ENCODE peak calls at places on chromosomes 13 and 19, in ten cellular contexts. X, V, L, J, U, F, N, E, P and W are unnamed samples.

GRCh38 chr19:3184847-3185481 is 766 bp upstream of the NCLN start:
- DNase-seq in X (no peak), V (peak; percentile 59), L (peak; percentile 57), J (peak; percentile 91), U (peak; percentile 82), F (no peak), N (no peak), E (no peak), P (no peak), W (peak; percentile 58)

GRCh38 chr19:46813570-46814358 is 25.4 kb upstream of the SLC1A5 start:
- DNase-seq in X (no peak), V (peak; percentile 46), L (peak; percentile 82), J (no peak), U (peak; percentile 66), F (no peak), N (no peak), E (peak; percentile 46), P (peak; percentile 37), W (no peak)

GRCh38 chr13:35826626-35827254 is 304.4 kb downstream of the DCLK1 start:
- DNase-seq in X (no peak), V (no peak), L (no peak), J (no peak), U (no peak), F (no peak), N (peak; percentile 35), E (no peak), P (no peak), W (no peak)

GRCh38 chr19:16295071-16295470 is 29.6 kb upstream of the KLF2 start:
- DNase-seq in X (no peak), V (no peak), L (no peak), J (no peak), U (no peak), F (no peak), N (no peak), E (no peak), P (peak; percentile 62), W (no peak)

GRCh38 chr13:94968040-94968756 is 255.9 kb upstream of the SOX21 start:
- DNase-seq in X (peak; percentile 37), V (no peak), L (no peak), J (no peak), U (no peak), F (no peak), N (peak; percentile 81), E (no peak), P (no peak), W (peak; percentile 76)

GRCh38 chr19:19745496-19746285 is 12.8 kb upstream of the ZNF14 start:
- DNase-seq in X (no peak), V (no peak), L (no peak), J (no peak), U (no peak), F (no peak), N (no peak), E (no peak), P (no peak), W (no peak)

GRCh38 chr13:41492432-41493267 is 35.3 kb downstream of the RGCC start:
- DNase-seq in X (no peak), V (peak; percentile 7), L (no peak), J (no peak), U (no peak), F (no peak), N (no peak), E (no peak), P (no peak), W (no peak)

GRCh38 chr13:31972453-31972852 is 59.1 kb upstream of the FRY start:
- DNase-seq in X (no peak), V (no peak), L (peak; percentile 11), J (no peak), U (no peak), F (no peak), N (no peak), E (no peak), P (no peak), W (no peak)

GRCh38 chr19:45171211-45171623 is 6.8 kb downstream of the TRAPPC6A start:
- DNase-seq in X (no peak), V (no peak), L (no peak), J (no peak), U (no peak), F (no peak), N (no peak), E (no peak), P (no peak), W (no peak)

GRCh38 chr13:27355894-27356293 is 68.5 kb upstream of the GTF3A start:
- DNase-seq in X (no peak), V (no peak), L (no peak), J (peak; percentile 44), U (no peak), F (no peak), N (peak; percentile 52), E (no peak), P (no peak), W (no peak)

GRCh38 chr19:46357846-46358583 is 11.1 kb downstream of the PPP5C start:
- DNase-seq in X (no peak), V (peak; percentile 70), L (no peak), J (no peak), U (no peak), F (no peak), N (no peak), E (no peak), P (peak; percentile 46), W (no peak)

GRCh38 chr19:40365613-40366401 is 17.3 kb downstream of the PLD3 start:
- DNase-seq in X (peak; percentile 24), V (peak; percentile 53), L (no peak), J (no peak), U (peak; percentile 50), F (no peak), N (peak; percentile 81), E (no peak), P (peak; percentile 43), W (peak; percentile 6)

GRCh38 chr19:55451522-55452380 is 8.7 kb upstream of the SHISA7 start:
- DNase-seq in X (peak; percentile 20), V (no peak), L (no peak), J (no peak), U (no peak), F (no peak), N (no peak), E (no peak), P (no peak), W (no peak)

GRCh38 chr13:28636078-28636477 is 22.9 kb upstream of the POMP start:
- DNase-seq in X (no peak), V (peak; percentile 78), L (no peak), J (no peak), U (no peak), F (no peak), N (no peak), E (no peak), P (peak; percentile 51), W (no peak)

GRCh38 chr13:110264685-110265275 is 42.2 kb downstream of the COL4A1 start:
- DNase-seq in X (no peak), V (no peak), L (no peak), J (no peak), U (no peak), F (no peak), N (no peak), E (no peak), P (no peak), W (no peak)

GRCh38 chr13:50132937-50133276 is 117.7 kb downstream of the KCNRG start:
- DNase-seq in X (no peak), V (no peak), L (no peak), J (no peak), U (no peak), F (no peak), N (no peak), E (no peak), P (no peak), W (no peak)

GRCh38 chr19:32662186-32662585 is 12.8 kb downstream of the ANKRD27 start:
- DNase-seq in X (no peak), V (peak; percentile 74), L (no peak), J (no peak), U (no peak), F (no peak), N (no peak), E (peak; percentile 27), P (peak; percentile 54), W (no peak)

GRCh38 chr19:47494211-47494547 is 10.2 kb upstream of the KPTN start:
- DNase-seq in X (no peak), V (no peak), L (no peak), J (peak; percentile 23), U (no peak), F (no peak), N (no peak), E (no peak), P (no peak), W (no peak)

GRCh38 chr19:57648336-57649003 is 15.5 kb downstream of the ZNF211 start:
- DNase-seq in X (no peak), V (no peak), L (peak; percentile 4), J (peak; percentile 42), U (no peak), F (no peak), N (no peak), E (no peak), P (no peak), W (no peak)

GRCh38 chr19:49556412-49557398 is 23.7 kb downstream of the NOSIP start:
- DNase-seq in X (no peak), V (no peak), L (no peak), J (no peak), U (peak; percentile 36), F (no peak), N (peak; percentile 71), E (no peak), P (no peak), W (no peak)

GRCh38 chr13:51524846-51525566 is 59.3 kb upstream of the WDFY2 start:
- DNase-seq in X (no peak), V (peak; percentile 77), L (no peak), J (no peak), U (no peak), F (no peak), N (no peak), E (no peak), P (peak; percentile 78), W (no peak)

GRCh38 chr13:43107780-43108179 is 84.4 kb downstream of the DNAJC15 start:
- DNase-seq in X (no peak), V (no peak), L (no peak), J (no peak), U (no peak), F (no peak), N (no peak), E (no peak), P (peak; percentile 33), W (no peak)

GRCh38 chr13:48233886-48234488 is 981 bp downstream of the ITM2B start:
- DNase-seq in X (no peak), V (peak; percentile 36), L (peak; percentile 17), J (no peak), U (no peak), F (no peak), N (no peak), E (peak; percentile 57), P (peak; percentile 78), W (peak; percentile 64)

GRCh38 chr19:2041686-2042484 is 9.2 kb downstream of the MKNK2 start:
- DNase-seq in X (peak; percentile 88), V (peak; percentile 86), L (peak; percentile 97), J (peak; percentile 81), U (peak; percentile 99), F (peak; percentile 31), N (peak; percentile 95), E (peak; percentile 97), P (peak; percentile 81), W (peak; percentile 93)

GRCh38 chr13:38636106-38636505 is 50.8 kb upstream of the FREM2 start:
- DNase-seq in X (no peak), V (no peak), L (no peak), J (no peak), U (no peak), F (no peak), N (no peak), E (no peak), P (no peak), W (no peak)

GRCh38 chr19:12785431-12786011 is 5.8 kb upstream of the JUNB start:
- DNase-seq in X (peak; percentile 28), V (no peak), L (no peak), J (no peak), U (peak; percentile 43), F (no peak), N (no peak), E (no peak), P (no peak), W (peak; percentile 44)

GRCh38 chr19:36152061-36152885 is at the start of gene COX7A1:
- DNase-seq in X (no peak), V (no peak), L (no peak), J (no peak), U (no peak), F (no peak), N (no peak), E (no peak), P (peak; percentile 61), W (no peak)

GRCh38 chr13:98401936-98402335 is 175.0 kb downstream of the STK24 start:
- DNase-seq in X (no peak), V (no peak), L (no peak), J (no peak), U (no peak), F (no peak), N (no peak), E (no peak), P (no peak), W (no peak)